ENCODE peak calls at places on chromosomes 6 and 20, in four cellular contexts. One of them, this sample, is unnamed. For H3K9me1, the result is how much of the 10 kb centered on the place peaks cover.

GRCh38 chr20:11844691-11845090 is 73.0 kb upstream of the BTBD3 start:
- DNase-seq in keratinocyte: no peak
- DNase-seq in K562: no peak
- DNase-seq in endothelial cell of umbilical vein: no peak
- DNase-seq in this sample: no peak

GRCh38 chr20:62366370-62367135 is 559 bp downstream of the LAMA5 start:
- DNase-seq in keratinocyte: no peak
- DNase-seq in K562: peak
- DNase-seq in endothelial cell of umbilical vein: no peak
- DNase-seq in this sample: no peak

GRCh38 chr6:23301546-23301945 is 732.2 kb downstream of the HDGFL1 start:
- DNase-seq in keratinocyte: no peak
- DNase-seq in K562: no peak
- DNase-seq in endothelial cell of umbilical vein: no peak
- DNase-seq in this sample: peak

GRCh38 chr6:43847741-43848630 is 78.0 kb downstream of the VEGFA start:
- DNase-seq in endothelial cell of umbilical vein: no peak
- DNase-seq in keratinocyte: no peak
- DNase-seq in K562: no peak
- DNase-seq in this sample: peak

GRCh38 chr6:33492093-33492492 is 37.7 kb downstream of the ZBTB9 start:
- DNase-seq in K562: no peak
- DNase-seq in endothelial cell of umbilical vein: no peak
- DNase-seq in keratinocyte: no peak
- DNase-seq in this sample: no peak

GRCh38 chr6:110039364-110039995 is 61.4 kb downstream of the GPR6 start:
- DNase-seq in endothelial cell of umbilical vein: peak
- DNase-seq in K562: peak
- DNase-seq in keratinocyte: peak
- DNase-seq in this sample: peak

GRCh38 chr6:166940643-166941068 is 15.7 kb downstream of the RNASET2 start:
- DNase-seq in keratinocyte: no peak
- DNase-seq in endothelial cell of umbilical vein: no peak
- DNase-seq in K562: peak
- DNase-seq in this sample: peak

GRCh38 chr20:61306935-61307475 is 54.9 kb downstream of the CDH4 start:
- DNase-seq in endothelial cell of umbilical vein: no peak
- DNase-seq in keratinocyte: peak
- DNase-seq in K562: no peak
- DNase-seq in this sample: no peak

GRCh38 chr6:149342525-149342924 is 25.0 kb downstream of the TAB2 start:
- DNase-seq in endothelial cell of umbilical vein: no peak
- DNase-seq in K562: no peak
- DNase-seq in keratinocyte: no peak
- DNase-seq in this sample: no peak

GRCh38 chr6:168598251-168599117 is 157.5 kb downstream of the SMOC2 start:
- DNase-seq in K562: no peak
- DNase-seq in keratinocyte: no peak
- DNase-seq in endothelial cell of umbilical vein: no peak
- DNase-seq in this sample: no peak

GRCh38 chr6:90497411-90497810 is 89.5 kb downstream of the MAP3K7 start:
- DNase-seq in endothelial cell of umbilical vein: no peak
- DNase-seq in keratinocyte: no peak
- DNase-seq in K562: peak
- DNase-seq in this sample: no peak

GRCh38 chr6:125198285-125199009 is 44.9 kb downstream of the TPD52L1 start:
- DNase-seq in K562: no peak
- DNase-seq in keratinocyte: no peak
- DNase-seq in endothelial cell of umbilical vein: no peak
- DNase-seq in this sample: no peak

GRCh38 chr6:15602144-15602543 is 60.7 kb downstream of the DTNBP1 start:
- DNase-seq in endothelial cell of umbilical vein: no peak
- DNase-seq in keratinocyte: no peak
- DNase-seq in K562: peak
- DNase-seq in this sample: no peak

GRCh38 chr20:35122787-35123405 is 24.2 kb downstream of the EDEM2 start:
- DNase-seq in endothelial cell of umbilical vein: peak
- DNase-seq in keratinocyte: no peak
- DNase-seq in K562: no peak
- DNase-seq in this sample: no peak

GRCh38 chr6:722077-722524 is 29.2 kb upstream of the EXOC2 start:
- DNase-seq in K562: peak
- DNase-seq in keratinocyte: peak
- DNase-seq in endothelial cell of umbilical vein: peak
- DNase-seq in this sample: peak

GRCh38 chr6:43943099-43943766 is 173.2 kb downstream of the VEGFA start:
- DNase-seq in keratinocyte: no peak
- DNase-seq in K562: no peak
- DNase-seq in endothelial cell of umbilical vein: no peak
- DNase-seq in this sample: no peak

GRCh38 chr20:45970646-45971424 is 1.2 kb downstream of the ZNF335 start:
- DNase-seq in endothelial cell of umbilical vein: peak
- DNase-seq in keratinocyte: no peak
- DNase-seq in K562: peak
- DNase-seq in this sample: peak

GRCh38 chr20:39269031-39269461 is 306.9 kb downstream of the DHX35 start:
- DNase-seq in K562: peak
- DNase-seq in endothelial cell of umbilical vein: no peak
- DNase-seq in keratinocyte: no peak
- DNase-seq in this sample: peak

GRCh38 chr20:19451591-19452295 is 239.3 kb downstream of the SLC24A3 start:
- DNase-seq in keratinocyte: no peak
- DNase-seq in endothelial cell of umbilical vein: no peak
- DNase-seq in K562: no peak
- DNase-seq in this sample: no peak

GRCh38 chr6:107718341-107718740 is 105.8 kb downstream of the SCML4 start:
- DNase-seq in endothelial cell of umbilical vein: no peak
- DNase-seq in K562: no peak
- DNase-seq in keratinocyte: no peak
- DNase-seq in this sample: no peak

GRCh38 chr6:126524927-126525326 is 185.0 kb downstream of the CENPW start:
- DNase-seq in K562: no peak
- DNase-seq in endothelial cell of umbilical vein: no peak
- DNase-seq in keratinocyte: no peak
- DNase-seq in this sample: no peak

GRCh38 chr20:51541189-51542032 is 1.1 kb downstream of the NFATC2 start:
- DNase-seq in K562: peak
- DNase-seq in keratinocyte: no peak
- DNase-seq in endothelial cell of umbilical vein: peak
- DNase-seq in this sample: peak

GRCh38 chr6:9978480-9978879 is 436.4 kb downstream of the TFAP2A start:
- DNase-seq in K562: no peak
- DNase-seq in keratinocyte: no peak
- DNase-seq in endothelial cell of umbilical vein: no peak
- DNase-seq in this sample: no peak

GRCh38 chr6:82959385-82959941 is 106.2 kb downstream of the UBE3D start:
- DNase-seq in K562: no peak
- DNase-seq in endothelial cell of umbilical vein: no peak
- DNase-seq in keratinocyte: no peak
- DNase-seq in this sample: peak

GRCh38 chr20:16821211-16822089 is 73.3 kb downstream of the OTOR start:
- DNase-seq in keratinocyte: no peak
- DNase-seq in endothelial cell of umbilical vein: peak
- DNase-seq in K562: peak
- DNase-seq in this sample: peak

DNA sequence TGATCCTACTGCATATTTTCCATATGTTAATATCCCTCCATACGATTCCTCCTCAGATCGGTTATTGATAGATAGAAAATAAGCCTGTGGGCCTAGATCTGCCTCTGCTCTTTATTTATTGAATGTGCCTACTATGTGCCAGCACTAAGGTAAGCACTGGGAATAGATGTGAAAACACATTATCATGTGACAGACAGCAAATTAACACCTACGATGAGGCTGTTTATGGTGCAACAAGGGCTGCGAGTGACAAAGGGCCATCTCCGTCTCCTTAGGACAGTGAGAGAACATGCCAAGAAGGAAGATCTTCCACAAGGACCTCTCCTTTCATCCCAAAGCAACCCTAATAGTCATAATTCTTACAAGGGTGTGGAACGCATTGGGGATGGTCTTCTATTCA is 90.5 kb downstream of the MYB start:
- DNase-seq in endothelial cell of umbilical vein: no peak
- DNase-seq in K562: no peak
- DNase-seq in keratinocyte: no peak
- DNase-seq in this sample: no peak
- H3K9me1 ChIP-seq in endothelial cell of umbilical vein: under half
- H3K9me1 ChIP-seq in K562: under half
- H3K9me1 ChIP-seq in keratinocyte: under half
- H3K9me1 ChIP-seq in this sample: under half

DNA sequence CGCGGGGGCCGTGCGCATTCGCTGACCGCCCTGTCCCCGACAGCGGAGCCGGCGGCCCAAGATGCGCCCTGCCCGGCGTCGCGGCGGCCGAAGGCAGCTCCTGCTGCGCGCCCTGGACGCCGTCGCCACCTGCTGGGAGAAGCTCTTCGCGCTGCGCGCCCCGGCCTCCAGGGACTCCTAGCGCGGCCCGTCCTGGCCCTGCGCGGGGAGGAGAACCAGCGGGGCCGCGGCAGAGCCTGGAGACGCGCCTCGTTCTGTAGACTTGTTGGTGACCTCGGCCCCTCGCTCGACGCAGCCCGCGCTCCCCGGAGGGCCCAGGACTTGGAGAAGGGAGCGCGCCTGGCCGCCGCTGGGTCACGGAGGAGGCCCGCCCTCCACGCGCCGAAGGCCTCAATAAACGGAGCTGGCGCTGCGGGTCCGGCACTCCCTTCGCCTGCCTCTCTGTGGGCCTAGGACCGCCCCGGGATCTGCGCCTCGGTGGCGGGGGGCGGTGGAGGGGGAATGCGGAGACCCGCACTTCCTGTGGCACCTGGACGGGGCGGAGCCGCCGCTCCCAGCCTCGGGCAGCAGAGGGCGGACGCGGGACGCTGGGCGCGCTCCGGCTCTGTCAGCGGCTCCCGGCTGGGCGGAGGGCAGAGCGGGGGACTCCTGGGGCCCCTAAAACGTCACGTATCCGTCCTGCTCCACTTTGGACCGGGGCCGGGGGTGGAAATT is 2.8 kb downstream of the C20orf204 start:
- DNase-seq in K562: peak
- DNase-seq in endothelial cell of umbilical vein: peak
- DNase-seq in keratinocyte: no peak
- DNase-seq in this sample: peak
- H3K9me1 ChIP-seq in K562: under half
- H3K9me1 ChIP-seq in endothelial cell of umbilical vein: under half
- H3K9me1 ChIP-seq in keratinocyte: under half
- H3K9me1 ChIP-seq in this sample: under half

GRCh38 chr6:170439366-170440351 is 113.4 kb downstream of the PSMB1 start:
- DNase-seq in endothelial cell of umbilical vein: no peak
- DNase-seq in K562: no peak
- DNase-seq in keratinocyte: no peak
- DNase-seq in this sample: peak

GRCh38 chr6:170440437-170440836 is 112.7 kb downstream of the PSMB1 start:
- DNase-seq in K562: peak
- DNase-seq in keratinocyte: no peak
- DNase-seq in endothelial cell of umbilical vein: no peak
- DNase-seq in this sample: no peak

GRCh38 chr6:170443151-170443662 is 109.9 kb downstream of the PSMB1 start:
- DNase-seq in keratinocyte: no peak
- DNase-seq in endothelial cell of umbilical vein: no peak
- DNase-seq in K562: no peak
- DNase-seq in this sample: no peak

GRCh38 chr6:170442596-170442995 is 110.5 kb downstream of the PSMB1 start:
- DNase-seq in endothelial cell of umbilical vein: no peak
- DNase-seq in keratinocyte: no peak
- DNase-seq in K562: no peak
- DNase-seq in this sample: no peak

GRCh38 chr6:170441316-170441715 is 111.8 kb downstream of the PSMB1 start:
- DNase-seq in keratinocyte: no peak
- DNase-seq in endothelial cell of umbilical vein: no peak
- DNase-seq in K562: no peak
- DNase-seq in this sample: peak
- H3K9me1 ChIP-seq in keratinocyte: under half
- H3K9me1 ChIP-seq in endothelial cell of umbilical vein: under half
- H3K9me1 ChIP-seq in K562: under half
- H3K9me1 ChIP-seq in this sample: under half

GRCh38 chr6:21587182-21587924 is 6.2 kb upstream of the SOX4 start:
- DNase-seq in keratinocyte: no peak
- DNase-seq in K562: no peak
- DNase-seq in endothelial cell of umbilical vein: peak
- DNase-seq in this sample: peak

GRCh38 chr6:21587925-21588811 is 5.4 kb upstream of the SOX4 start:
- DNase-seq in K562: no peak
- DNase-seq in endothelial cell of umbilical vein: peak
- DNase-seq in keratinocyte: no peak
- DNase-seq in this sample: peak

GRCh38 chr6:21588812-21589811 is 4.4 kb upstream of the SOX4 start:
- DNase-seq in endothelial cell of umbilical vein: peak
- DNase-seq in K562: peak
- DNase-seq in keratinocyte: no peak
- DNase-seq in this sample: peak

GRCh38 chr6:21586760-21587181 is 6.8 kb upstream of the SOX4 start:
- DNase-seq in endothelial cell of umbilical vein: no peak
- DNase-seq in keratinocyte: no peak
- DNase-seq in K562: no peak
- DNase-seq in this sample: no peak

DNA sequence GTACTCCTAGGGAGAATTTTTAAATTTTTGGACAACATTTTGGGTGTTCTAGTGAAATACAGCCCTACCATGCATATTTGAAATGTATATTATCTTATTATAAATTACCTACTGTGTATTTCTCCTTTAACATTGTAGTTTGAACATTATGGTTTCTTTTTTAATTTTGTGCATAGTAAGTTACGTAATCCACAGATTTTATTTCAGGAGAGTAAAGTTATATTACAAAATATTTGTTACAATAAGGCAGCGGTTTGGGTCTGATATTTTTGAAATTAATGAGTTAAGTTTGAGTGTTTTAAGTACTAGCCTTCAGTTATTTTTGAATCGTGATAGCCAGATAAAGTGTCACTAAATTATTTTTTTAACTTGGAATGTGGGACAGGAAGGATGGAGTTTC is 7.3 kb upstream of the SOX4 start:
- DNase-seq in keratinocyte: no peak
- DNase-seq in K562: no peak
- DNase-seq in endothelial cell of umbilical vein: no peak
- DNase-seq in this sample: no peak
- H3K9me1 ChIP-seq in keratinocyte: under half
- H3K9me1 ChIP-seq in K562: under half
- H3K9me1 ChIP-seq in endothelial cell of umbilical vein: under half
- H3K9me1 ChIP-seq in this sample: under half

GRCh38 chr6:111825439-111825838 is 47.8 kb downstream of the FYN start:
- DNase-seq in K562: no peak
- DNase-seq in keratinocyte: no peak
- DNase-seq in endothelial cell of umbilical vein: no peak
- DNase-seq in this sample: no peak
- H3K9me1 ChIP-seq in K562: under half
- H3K9me1 ChIP-seq in keratinocyte: under half
- H3K9me1 ChIP-seq in endothelial cell of umbilical vein: under half
- H3K9me1 ChIP-seq in this sample: under half

GRCh38 chr6:21270501-21271290 is 322.9 kb upstream of the SOX4 start:
- DNase-seq in endothelial cell of umbilical vein: no peak
- DNase-seq in keratinocyte: no peak
- DNase-seq in K562: no peak
- DNase-seq in this sample: no peak
- H3K9me1 ChIP-seq in endothelial cell of umbilical vein: under half
- H3K9me1 ChIP-seq in keratinocyte: under half
- H3K9me1 ChIP-seq in K562: under half
- H3K9me1 ChIP-seq in this sample: under half